ENCODE peak calls at places on chromosomes 16 and 17, in five cellular contexts. One of them, this sample, is unnamed.

GRCh38 chr16:73418746-73419145 is 370.8 kb upstream of the ZFHX3 start:
- DNase-seq in brain microvascular endothelial cell: no peak
- DNase-seq in Caco-2: no peak
- DNase-seq in GM12865: no peak
- DNase-seq in fibroblast of lung: peak; percentile 86
- DNase-seq in this sample: no peak

GRCh38 chr16:66728117-66728787 is 23.2 kb downstream of the DYNC1LI2 start:
- DNase-seq in brain microvascular endothelial cell: no peak
- DNase-seq in fibroblast of lung: peak; percentile 83
- DNase-seq in Caco-2: peak; percentile 35
- DNase-seq in GM12865: peak; percentile 54
- DNase-seq in this sample: no peak

GRCh38 chr17:76515291-76515949 is 14.2 kb upstream of the RHBDF2 start:
- DNase-seq in fibroblast of lung: peak; percentile 96
- DNase-seq in Caco-2: no peak
- DNase-seq in GM12865: peak; percentile 91
- DNase-seq in brain microvascular endothelial cell: peak; percentile 89
- DNase-seq in this sample: no peak

GRCh38 chr17:39069114-39069756 is 82.2 kb downstream of the PLXDC1 start:
- DNase-seq in GM12865: peak; percentile 60
- DNase-seq in Caco-2: peak; percentile 34
- DNase-seq in fibroblast of lung: peak; percentile 64
- DNase-seq in brain microvascular endothelial cell: peak; percentile 46
- DNase-seq in this sample: no peak

GRCh38 chr16:20868890-20869289 is 31.3 kb downstream of the DCUN1D3 start:
- DNase-seq in fibroblast of lung: peak; percentile 82
- DNase-seq in GM12865: no peak
- DNase-seq in brain microvascular endothelial cell: no peak
- DNase-seq in Caco-2: no peak
- DNase-seq in this sample: peak; percentile 26

GRCh38 chr17:1267471-1267947 is 2.7 kb upstream of the BHLHA9 start:
- DNase-seq in Caco-2: no peak
- DNase-seq in fibroblast of lung: peak; percentile 12
- DNase-seq in brain microvascular endothelial cell: no peak
- DNase-seq in GM12865: no peak
- DNase-seq in this sample: peak; percentile 71

GRCh38 chr16:49596119-49596518 is 222.5 kb downstream of the C16orf78 start:
- DNase-seq in fibroblast of lung: peak; percentile 36
- DNase-seq in Caco-2: no peak
- DNase-seq in GM12865: peak; percentile 34
- DNase-seq in brain microvascular endothelial cell: peak; percentile 59
- DNase-seq in this sample: no peak

GRCh38 chr17:62194401-62194800 is 129.3 kb upstream of the MED13 start:
- DNase-seq in brain microvascular endothelial cell: no peak
- DNase-seq in fibroblast of lung: no peak
- DNase-seq in Caco-2: no peak
- DNase-seq in GM12865: no peak
- DNase-seq in this sample: no peak

GRCh38 chr16:67719778-67720144 is 645 bp upstream of the GFOD2 start:
- DNase-seq in Caco-2: peak; percentile 45
- DNase-seq in fibroblast of lung: peak; percentile 48
- DNase-seq in brain microvascular endothelial cell: peak; percentile 70
- DNase-seq in GM12865: peak; percentile 30
- DNase-seq in this sample: peak; percentile 9

GRCh38 chr17:13337864-13338371 is 263.8 kb downstream of the HS3ST3A1 start:
- DNase-seq in GM12865: peak; percentile 44
- DNase-seq in fibroblast of lung: peak; percentile 87
- DNase-seq in Caco-2: peak; percentile 20
- DNase-seq in brain microvascular endothelial cell: peak; percentile 66
- DNase-seq in this sample: no peak

GRCh38 chr17:57720636-57721035 is 24.5 kb downstream of the CCDC182 start:
- DNase-seq in brain microvascular endothelial cell: no peak
- DNase-seq in fibroblast of lung: no peak
- DNase-seq in GM12865: no peak
- DNase-seq in Caco-2: no peak
- DNase-seq in this sample: no peak

GRCh38 chr16:63978240-63978639 is 1143.6 kb downstream of the CDH11 start:
- DNase-seq in Caco-2: no peak
- DNase-seq in fibroblast of lung: no peak
- DNase-seq in brain microvascular endothelial cell: no peak
- DNase-seq in GM12865: no peak
- DNase-seq in this sample: no peak

GRCh38 chr17:63171428-63172205 is 205.6 kb downstream of the TANC2 start:
- DNase-seq in brain microvascular endothelial cell: no peak
- DNase-seq in GM12865: no peak
- DNase-seq in Caco-2: no peak
- DNase-seq in fibroblast of lung: peak; percentile 63
- DNase-seq in this sample: peak; percentile 85

GRCh38 chr16:67055712-67056487 is 27.0 kb downstream of the CBFB start:
- DNase-seq in fibroblast of lung: peak; percentile 89
- DNase-seq in brain microvascular endothelial cell: peak; percentile 96
- DNase-seq in GM12865: peak; percentile 56
- DNase-seq in Caco-2: no peak
- DNase-seq in this sample: peak; percentile 13

GRCh38 chr17:68819465-68819864 is 135.7 kb downstream of the ABCA8 start:
- DNase-seq in Caco-2: no peak
- DNase-seq in fibroblast of lung: no peak
- DNase-seq in GM12865: no peak
- DNase-seq in brain microvascular endothelial cell: no peak
- DNase-seq in this sample: no peak

GRCh38 chr17:15269087-15269486 is 4.0 kb upstream of the PMP22 start:
- DNase-seq in brain microvascular endothelial cell: no peak
- DNase-seq in GM12865: no peak
- DNase-seq in Caco-2: no peak
- DNase-seq in fibroblast of lung: no peak
- DNase-seq in this sample: no peak

GRCh38 chr17:15268465-15268864 is 3.3 kb upstream of the PMP22 start:
- DNase-seq in fibroblast of lung: no peak
- DNase-seq in GM12865: no peak
- DNase-seq in brain microvascular endothelial cell: no peak
- DNase-seq in Caco-2: no peak
- DNase-seq in this sample: no peak

GRCh38 chr17:15266325-15266950 is 1.3 kb upstream of the PMP22 start:
- DNase-seq in brain microvascular endothelial cell: no peak
- DNase-seq in GM12865: no peak
- DNase-seq in Caco-2: no peak
- DNase-seq in fibroblast of lung: no peak
- DNase-seq in this sample: no peak

GRCh38 chr17:15269690-15270089 is 4.6 kb upstream of the PMP22 start:
- DNase-seq in GM12865: no peak
- DNase-seq in brain microvascular endothelial cell: no peak
- DNase-seq in Caco-2: no peak
- DNase-seq in fibroblast of lung: no peak
- DNase-seq in this sample: no peak

GRCh38 chr17:15268003-15268402 is 2.9 kb upstream of the PMP22 start:
- DNase-seq in brain microvascular endothelial cell: no peak
- DNase-seq in fibroblast of lung: no peak
- DNase-seq in GM12865: no peak
- DNase-seq in Caco-2: no peak
- DNase-seq in this sample: no peak
- TF ChIP-seq CTCF in brain microvascular endothelial cell: no peak
- TF ChIP-seq CTCF in fibroblast of lung: no peak
- TF ChIP-seq CTCF in GM12865: no peak
- TF ChIP-seq CTCF in Caco-2: no peak
- TF ChIP-seq CTCF in this sample: no peak

GRCh38 chr17:32927724-32928526 is at the start of gene TMEM98:
- DNase-seq in fibroblast of lung: peak; percentile 25
- DNase-seq in Caco-2: peak; percentile 82
- DNase-seq in GM12865: no peak
- DNase-seq in brain microvascular endothelial cell: no peak
- DNase-seq in this sample: peak; percentile 35
- H3K4me3 ChIP-seq in fibroblast of lung: peak within 1 kb of the TSS; percentile 76
- H3K4me3 ChIP-seq in Caco-2: peak within 1 kb of the TSS; percentile 77
- H3K4me3 ChIP-seq in GM12865: peak within 1 kb of the TSS; percentile 12
- H3K4me3 ChIP-seq in brain microvascular endothelial cell: peak within 1 kb of the TSS; percentile 69
- H3K4me3 ChIP-seq in this sample: peak within 1 kb of the TSS; percentile 83

GRCh38 chr17:20228410-20228809 is 219.3 kb downstream of the SPECC1 start:
- DNase-seq in GM12865: no peak
- DNase-seq in fibroblast of lung: no peak
- DNase-seq in Caco-2: no peak
- DNase-seq in brain microvascular endothelial cell: no peak
- DNase-seq in this sample: no peak

GRCh38 chr17:20225162-20226115 is 216.3 kb downstream of the SPECC1 start:
- DNase-seq in GM12865: no peak
- DNase-seq in brain microvascular endothelial cell: no peak
- DNase-seq in fibroblast of lung: peak; percentile 9
- DNase-seq in Caco-2: no peak
- DNase-seq in this sample: no peak

GRCh38 chr17:20226814-20227482 is 217.8 kb downstream of the SPECC1 start:
- DNase-seq in fibroblast of lung: peak; percentile 83
- DNase-seq in brain microvascular endothelial cell: peak; percentile 73
- DNase-seq in GM12865: peak; percentile 76
- DNase-seq in Caco-2: peak; percentile 83
- DNase-seq in this sample: no peak

GRCh38 chr17:20224379-20224778 is 215.2 kb downstream of the SPECC1 start:
- DNase-seq in Caco-2: no peak
- DNase-seq in fibroblast of lung: no peak
- DNase-seq in GM12865: no peak
- DNase-seq in brain microvascular endothelial cell: no peak
- DNase-seq in this sample: no peak

DNA sequence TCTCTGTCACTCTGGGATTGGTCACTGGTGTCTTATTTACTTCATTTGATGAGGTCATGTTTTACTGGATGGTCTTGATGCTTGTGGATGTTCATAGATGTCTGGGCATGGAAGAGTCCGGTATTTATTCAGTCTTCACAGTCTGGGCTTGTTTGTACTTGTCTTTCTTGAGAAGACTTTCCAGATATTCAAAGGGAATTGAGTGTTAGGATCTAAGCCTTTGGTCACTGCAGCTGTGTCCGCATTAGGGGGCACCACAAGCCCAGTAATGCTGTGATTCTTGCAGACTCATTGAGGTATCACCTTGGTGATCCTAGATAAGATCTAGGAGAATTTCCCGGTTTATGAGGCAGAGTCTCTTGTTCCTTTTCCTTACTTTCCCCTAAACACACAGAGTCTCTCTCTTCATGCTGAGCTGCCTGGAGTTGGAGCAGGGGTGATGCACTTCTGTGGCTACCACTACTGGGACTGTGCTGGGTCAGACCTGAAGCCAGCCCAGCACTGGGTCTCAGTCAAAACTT is 214.7 kb downstream of the SPECC1 start:
- DNase-seq in brain microvascular endothelial cell: no peak
- DNase-seq in GM12865: no peak
- DNase-seq in fibroblast of lung: no peak
- DNase-seq in Caco-2: peak; percentile 14
- DNase-seq in this sample: no peak
- TF ChIP-seq CTCF in brain microvascular endothelial cell: peak; percentile 8
- TF ChIP-seq CTCF in GM12865: no peak
- TF ChIP-seq CTCF in fibroblast of lung: no peak
- TF ChIP-seq CTCF in Caco-2: no peak
- TF ChIP-seq CTCF in this sample: no peak

GRCh38 chr16:10529895-10530669 is 50.3 kb downstream of the EMP2 start:
- DNase-seq in Caco-2: no peak
- DNase-seq in GM12865: no peak
- DNase-seq in fibroblast of lung: no peak
- DNase-seq in brain microvascular endothelial cell: no peak
- DNase-seq in this sample: no peak
- H3K4me3 ChIP-seq in Caco-2: no peak overlapping the region
- H3K4me3 ChIP-seq in GM12865: no peak overlapping the region
- H3K4me3 ChIP-seq in fibroblast of lung: no peak overlapping the region
- H3K4me3 ChIP-seq in brain microvascular endothelial cell: no peak overlapping the region
- H3K4me3 ChIP-seq in this sample: no peak overlapping the region

DNA sequence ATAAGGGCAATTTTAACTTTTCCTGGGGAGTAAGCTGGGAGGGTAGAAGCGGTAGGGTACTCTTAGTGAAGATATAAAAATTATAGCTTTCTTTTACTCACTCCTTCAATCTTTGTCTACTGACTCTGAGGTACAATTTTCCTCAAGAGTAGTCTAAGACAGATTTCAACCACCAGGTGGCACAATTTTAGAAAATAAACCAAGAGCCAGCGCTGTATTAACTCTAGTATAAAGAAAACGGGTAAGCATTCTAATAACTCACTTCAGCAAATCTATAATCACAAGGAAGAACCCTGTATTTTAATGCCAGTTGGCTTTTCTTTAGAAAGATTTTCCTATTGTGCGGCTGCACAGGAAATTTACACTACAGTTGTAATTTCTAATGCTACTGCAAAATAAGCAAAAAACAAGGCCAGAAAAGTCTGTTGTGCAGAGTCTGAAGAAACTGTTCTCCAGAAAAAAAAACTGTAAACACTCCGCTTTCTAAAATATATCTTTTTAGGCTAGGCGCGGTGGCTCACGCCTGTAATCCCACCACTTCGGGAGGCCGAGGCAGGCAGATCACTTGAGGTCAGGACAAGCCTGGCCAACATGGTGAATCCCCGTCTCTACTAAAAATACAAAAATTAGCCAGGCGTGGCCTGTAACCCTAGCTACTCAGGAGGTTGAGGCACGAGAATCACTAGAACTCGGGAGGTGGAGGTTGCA is 1.9 kb downstream of the CMC2 start:
- DNase-seq in GM12865: peak; percentile 69
- DNase-seq in brain microvascular endothelial cell: peak; percentile 62
- DNase-seq in fibroblast of lung: peak; percentile 77
- DNase-seq in Caco-2: peak; percentile 61
- DNase-seq in this sample: no peak
- TF ChIP-seq CTCF in GM12865: peak; percentile 35
- TF ChIP-seq CTCF in brain microvascular endothelial cell: peak; percentile 49
- TF ChIP-seq CTCF in fibroblast of lung: peak; percentile 60
- TF ChIP-seq CTCF in Caco-2: peak; percentile 75
- TF ChIP-seq CTCF in this sample: peak; percentile 56

GRCh38 chr17:42179911-42180410 is 981 bp downstream of the KCNH4 start:
- DNase-seq in GM12865: peak; percentile 35
- DNase-seq in brain microvascular endothelial cell: no peak
- DNase-seq in fibroblast of lung: peak; percentile 28
- DNase-seq in Caco-2: peak; percentile 70
- DNase-seq in this sample: no peak
- H3K4me3 ChIP-seq in GM12865: no peak overlapping the region
- H3K4me3 ChIP-seq in brain microvascular endothelial cell: no peak overlapping the region
- H3K4me3 ChIP-seq in fibroblast of lung: no peak overlapping the region
- H3K4me3 ChIP-seq in Caco-2: no peak overlapping the region
- H3K4me3 ChIP-seq in this sample: no peak overlapping the region

GRCh38 chr16:23901178-23902131 is 65.7 kb downstream of the PRKCB start:
- DNase-seq in GM12865: no peak
- DNase-seq in brain microvascular endothelial cell: no peak
- DNase-seq in Caco-2: no peak
- DNase-seq in fibroblast of lung: no peak
- DNase-seq in this sample: no peak
- TF ChIP-seq CTCF in GM12865: no peak
- TF ChIP-seq CTCF in brain microvascular endothelial cell: no peak
- TF ChIP-seq CTCF in Caco-2: no peak
- TF ChIP-seq CTCF in fibroblast of lung: no peak
- TF ChIP-seq CTCF in this sample: no peak

GRCh38 chr17:42781639-42782401 is 1.4 kb downstream of the WNK4 start:
- DNase-seq in Caco-2: no peak
- DNase-seq in GM12865: no peak
- DNase-seq in fibroblast of lung: no peak
- DNase-seq in brain microvascular endothelial cell: no peak
- DNase-seq in this sample: no peak
- H3K4me3 ChIP-seq in Caco-2: peak overlapping the region; percentile 85
- H3K4me3 ChIP-seq in GM12865: no peak overlapping the region
- H3K4me3 ChIP-seq in fibroblast of lung: peak overlapping the region; percentile 50
- H3K4me3 ChIP-seq in brain microvascular endothelial cell: peak overlapping the region; percentile 60
- H3K4me3 ChIP-seq in this sample: no peak overlapping the region

This sample was measured in retinal pigment epithelial cell.